ENCODE peak calls at places on chromosome X, in eight cellular contexts. One of them, this sample, is unnamed.

GRCh38 chrX:48468247-48468671 is 1.8 kb downstream of the SLC38A5 start:
- DNase-seq in NB4: peak
- DNase-seq in CD8-positive, alpha-beta memory T cell: peak
- DNase-seq in stomach: peak
- DNase-seq in mammary epithelial cell: no peak
- DNase-seq in GM23248: peak
- DNase-seq in tibial nerve: no peak
- DNase-seq in fibroblast of pulmonary artery: no peak
- DNase-seq in this sample: no peak

GRCh38 chrX:317424-318067 is 1.1 kb downstream of the GTPBP6 start:
- DNase-seq in NB4: peak
- DNase-seq in CD8-positive, alpha-beta memory T cell: no peak
- DNase-seq in stomach: no peak
- DNase-seq in mammary epithelial cell: no peak
- DNase-seq in GM23248: peak
- DNase-seq in tibial nerve: no peak
- DNase-seq in fibroblast of pulmonary artery: no peak
- DNase-seq in this sample: no peak

GRCh38 chrX:24877854-24878650 is 137.7 kb downstream of the ARX start:
- DNase-seq in NB4: no peak
- DNase-seq in CD8-positive, alpha-beta memory T cell: no peak
- DNase-seq in stomach: no peak
- DNase-seq in mammary epithelial cell: no peak
- DNase-seq in GM23248: no peak
- DNase-seq in tibial nerve: no peak
- DNase-seq in fibroblast of pulmonary artery: no peak
- DNase-seq in this sample: peak

GRCh38 chrX:141638601-141639000 is 49.1 kb downstream of the SPANXA2 start:
- DNase-seq in NB4: no peak
- DNase-seq in CD8-positive, alpha-beta memory T cell: no peak
- DNase-seq in stomach: no peak
- DNase-seq in mammary epithelial cell: no peak
- DNase-seq in GM23248: no peak
- DNase-seq in tibial nerve: no peak
- DNase-seq in fibroblast of pulmonary artery: no peak
- DNase-seq in this sample: no peak

GRCh38 chrX:10048076-10048475 is 80.9 kb downstream of the CLDN34 start:
- DNase-seq in NB4: no peak
- DNase-seq in CD8-positive, alpha-beta memory T cell: no peak
- DNase-seq in stomach: no peak
- DNase-seq in mammary epithelial cell: no peak
- DNase-seq in GM23248: peak
- DNase-seq in tibial nerve: no peak
- DNase-seq in fibroblast of pulmonary artery: peak
- DNase-seq in this sample: no peak

GRCh38 chrX:154717824-154718223 is 33.1 kb downstream of the GAB3 start:
- DNase-seq in NB4: peak
- DNase-seq in CD8-positive, alpha-beta memory T cell: peak
- DNase-seq in stomach: no peak
- DNase-seq in mammary epithelial cell: no peak
- DNase-seq in GM23248: no peak
- DNase-seq in tibial nerve: no peak
- DNase-seq in fibroblast of pulmonary artery: peak
- DNase-seq in this sample: peak

GRCh38 chrX:68833855-68834331 is 5.1 kb downstream of the EFNB1 start:
- DNase-seq in NB4: peak
- DNase-seq in CD8-positive, alpha-beta memory T cell: no peak
- DNase-seq in stomach: no peak
- DNase-seq in mammary epithelial cell: peak
- DNase-seq in GM23248: no peak
- DNase-seq in tibial nerve: no peak
- DNase-seq in fibroblast of pulmonary artery: no peak
- DNase-seq in this sample: no peak

GRCh38 chrX:68307767-68308166 is 125.5 kb downstream of the OPHN1 start:
- DNase-seq in NB4: peak
- DNase-seq in CD8-positive, alpha-beta memory T cell: no peak
- DNase-seq in stomach: no peak
- DNase-seq in mammary epithelial cell: peak
- DNase-seq in GM23248: peak
- DNase-seq in tibial nerve: peak
- DNase-seq in fibroblast of pulmonary artery: peak
- DNase-seq in this sample: peak

GRCh38 chrX:83469551-83469950 is 38.5 kb upstream of the POU3F4 start:
- DNase-seq in NB4: peak
- DNase-seq in CD8-positive, alpha-beta memory T cell: no peak
- DNase-seq in stomach: peak
- DNase-seq in mammary epithelial cell: peak
- DNase-seq in GM23248: peak
- DNase-seq in tibial nerve: peak
- DNase-seq in fibroblast of pulmonary artery: peak
- DNase-seq in this sample: peak

GRCh38 chrX:78710146-78710545 is 37.4 kb upstream of the LPAR4 start:
- DNase-seq in NB4: no peak
- DNase-seq in CD8-positive, alpha-beta memory T cell: no peak
- DNase-seq in stomach: no peak
- DNase-seq in mammary epithelial cell: no peak
- DNase-seq in GM23248: peak
- DNase-seq in tibial nerve: no peak
- DNase-seq in fibroblast of pulmonary artery: no peak
- DNase-seq in this sample: peak

GRCh38 chrX:153590961-153591956 is 7.7 kb downstream of the CCNQ start:
- DNase-seq in NB4: no peak
- DNase-seq in CD8-positive, alpha-beta memory T cell: no peak
- DNase-seq in stomach: no peak
- DNase-seq in mammary epithelial cell: no peak
- DNase-seq in GM23248: no peak
- DNase-seq in tibial nerve: no peak
- DNase-seq in fibroblast of pulmonary artery: no peak
- DNase-seq in this sample: no peak

GRCh38 chrX:42694260-42694815 is 83.6 kb downstream of the PPP1R2C start:
- DNase-seq in NB4: no peak
- DNase-seq in CD8-positive, alpha-beta memory T cell: no peak
- DNase-seq in stomach: no peak
- DNase-seq in mammary epithelial cell: peak
- DNase-seq in GM23248: no peak
- DNase-seq in tibial nerve: no peak
- DNase-seq in fibroblast of pulmonary artery: no peak
- DNase-seq in this sample: no peak

GRCh38 chrX:133258481-133258880 is 40.3 kb upstream of the TFDP3 start:
- DNase-seq in NB4: no peak
- DNase-seq in CD8-positive, alpha-beta memory T cell: no peak
- DNase-seq in stomach: no peak
- DNase-seq in mammary epithelial cell: peak
- DNase-seq in GM23248: peak
- DNase-seq in tibial nerve: no peak
- DNase-seq in fibroblast of pulmonary artery: no peak
- DNase-seq in this sample: peak

GRCh38 chrX:65866762-65867161 is 173.1 kb downstream of the VSIG4 start:
- DNase-seq in NB4: no peak
- DNase-seq in CD8-positive, alpha-beta memory T cell: no peak
- DNase-seq in stomach: no peak
- DNase-seq in mammary epithelial cell: no peak
- DNase-seq in GM23248: no peak
- DNase-seq in tibial nerve: no peak
- DNase-seq in fibroblast of pulmonary artery: no peak
- DNase-seq in this sample: no peak

GRCh38 chrX:74902806-74903205 is 22.4 kb downstream of the NEXMIF start:
- DNase-seq in NB4: no peak
- DNase-seq in CD8-positive, alpha-beta memory T cell: no peak
- DNase-seq in stomach: peak
- DNase-seq in mammary epithelial cell: no peak
- DNase-seq in GM23248: no peak
- DNase-seq in tibial nerve: no peak
- DNase-seq in fibroblast of pulmonary artery: no peak
- DNase-seq in this sample: no peak

GRCh38 chrX:3514996-3515395 is 168.5 kb upstream of the MXRA5 start:
- DNase-seq in NB4: no peak
- DNase-seq in CD8-positive, alpha-beta memory T cell: no peak
- DNase-seq in stomach: no peak
- DNase-seq in mammary epithelial cell: peak
- DNase-seq in GM23248: peak
- DNase-seq in tibial nerve: no peak
- DNase-seq in fibroblast of pulmonary artery: peak
- DNase-seq in this sample: peak

GRCh38 chrX:147803948-147804347 is 107.8 kb upstream of the FMR1 start:
- DNase-seq in NB4: peak
- DNase-seq in CD8-positive, alpha-beta memory T cell: no peak
- DNase-seq in stomach: no peak
- DNase-seq in mammary epithelial cell: no peak
- DNase-seq in GM23248: peak
- DNase-seq in tibial nerve: no peak
- DNase-seq in fibroblast of pulmonary artery: peak
- DNase-seq in this sample: peak

DNA sequence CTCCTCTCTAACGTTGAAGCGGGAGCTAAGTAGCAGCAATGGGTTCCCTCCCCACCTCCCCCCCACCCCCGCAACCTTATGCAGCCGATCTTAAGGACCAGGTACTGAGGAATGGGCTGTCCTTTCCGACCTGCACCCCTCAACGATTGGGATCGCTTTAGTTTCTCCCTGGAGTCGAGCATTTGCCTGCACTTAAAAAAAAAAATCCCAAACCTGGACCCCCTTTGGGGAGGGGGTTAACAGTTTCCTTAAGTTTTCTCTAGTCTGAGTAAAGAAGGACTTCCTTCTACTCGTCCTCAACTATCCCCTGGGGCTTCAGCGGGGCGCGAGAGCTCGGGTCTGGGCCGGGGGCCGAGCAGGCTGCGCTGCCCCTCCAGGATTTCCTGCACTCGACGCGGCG is 25.7 kb upstream of the BCORL1 start:
- DNase-seq in NB4: no peak
- DNase-seq in CD8-positive, alpha-beta memory T cell: no peak
- DNase-seq in stomach: no peak
- DNase-seq in mammary epithelial cell: no peak
- DNase-seq in GM23248: no peak
- DNase-seq in tibial nerve: no peak
- DNase-seq in fibroblast of pulmonary artery: no peak
- DNase-seq in this sample: no peak
- H3K4me3 ChIP-seq in NB4: peak
- H3K4me3 ChIP-seq in CD8-positive, alpha-beta memory T cell: no peak
- H3K4me3 ChIP-seq in stomach: peak
- H3K4me3 ChIP-seq in mammary epithelial cell: no peak
- H3K4me3 ChIP-seq in GM23248: peak
- H3K4me3 ChIP-seq in tibial nerve: peak
- H3K4me3 ChIP-seq in fibroblast of pulmonary artery: no peak
- H3K4me3 ChIP-seq in this sample: peak

GRCh38 chrX:102930990-102931756 is 5.9 kb upstream of the RAB40AL start:
- DNase-seq in NB4: no peak
- DNase-seq in CD8-positive, alpha-beta memory T cell: no peak
- DNase-seq in stomach: no peak
- DNase-seq in mammary epithelial cell: peak
- DNase-seq in GM23248: peak
- DNase-seq in tibial nerve: no peak
- DNase-seq in fibroblast of pulmonary artery: no peak
- DNase-seq in this sample: no peak
- H3K4me3 ChIP-seq in NB4: no peak
- H3K4me3 ChIP-seq in CD8-positive, alpha-beta memory T cell: no peak
- H3K4me3 ChIP-seq in stomach: no peak
- H3K4me3 ChIP-seq in mammary epithelial cell: no peak
- H3K4me3 ChIP-seq in GM23248: no peak
- H3K4me3 ChIP-seq in tibial nerve: no peak
- H3K4me3 ChIP-seq in fibroblast of pulmonary artery: no peak
- H3K4me3 ChIP-seq in this sample: no peak

DNA sequence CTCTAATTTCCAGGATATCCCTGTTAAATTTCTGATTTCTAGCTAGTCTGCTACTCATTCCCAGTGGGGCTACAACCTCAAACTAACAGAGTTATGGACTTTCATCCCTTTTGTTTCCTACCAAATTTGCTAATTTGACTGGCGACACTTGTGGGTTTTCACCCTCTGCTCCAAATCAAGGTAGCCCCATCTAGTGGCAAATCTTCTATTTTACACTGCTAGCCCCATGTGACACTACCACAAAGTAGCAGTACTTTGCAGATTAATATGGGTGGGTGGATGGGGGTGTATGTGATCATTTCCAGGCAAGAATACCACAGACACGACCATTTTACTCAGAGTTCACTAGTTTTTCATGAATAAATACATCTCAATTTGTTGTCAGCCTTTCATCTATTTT is 150.3 kb downstream of the MSL3 start:
- DNase-seq in NB4: peak
- DNase-seq in CD8-positive, alpha-beta memory T cell: no peak
- DNase-seq in stomach: no peak
- DNase-seq in mammary epithelial cell: peak
- DNase-seq in GM23248: peak
- DNase-seq in tibial nerve: no peak
- DNase-seq in fibroblast of pulmonary artery: peak
- DNase-seq in this sample: peak
- H3K4me3 ChIP-seq in NB4: no peak
- H3K4me3 ChIP-seq in CD8-positive, alpha-beta memory T cell: no peak
- H3K4me3 ChIP-seq in stomach: no peak
- H3K4me3 ChIP-seq in mammary epithelial cell: no peak
- H3K4me3 ChIP-seq in GM23248: no peak
- H3K4me3 ChIP-seq in tibial nerve: no peak
- H3K4me3 ChIP-seq in fibroblast of pulmonary artery: no peak
- H3K4me3 ChIP-seq in this sample: no peak

GRCh38 chrX:77446029-77446585 is 1.1 kb upstream of the FGF16 start:
- DNase-seq in NB4: peak
- DNase-seq in CD8-positive, alpha-beta memory T cell: no peak
- DNase-seq in stomach: no peak
- DNase-seq in mammary epithelial cell: no peak
- DNase-seq in GM23248: no peak
- DNase-seq in tibial nerve: no peak
- DNase-seq in fibroblast of pulmonary artery: no peak
- DNase-seq in this sample: no peak

GRCh38 chrX:77450415-77450814 is 3.2 kb downstream of the FGF16 start:
- DNase-seq in NB4: no peak
- DNase-seq in CD8-positive, alpha-beta memory T cell: no peak
- DNase-seq in stomach: no peak
- DNase-seq in mammary epithelial cell: no peak
- DNase-seq in GM23248: no peak
- DNase-seq in tibial nerve: no peak
- DNase-seq in fibroblast of pulmonary artery: no peak
- DNase-seq in this sample: no peak

GRCh38 chrX:77447339-77448149 is at the start of gene FGF16:
- DNase-seq in NB4: no peak
- DNase-seq in CD8-positive, alpha-beta memory T cell: no peak
- DNase-seq in stomach: no peak
- DNase-seq in mammary epithelial cell: no peak
- DNase-seq in GM23248: no peak
- DNase-seq in tibial nerve: no peak
- DNase-seq in fibroblast of pulmonary artery: no peak
- DNase-seq in this sample: peak

GRCh38 chrX:77446840-77447239 is 349 bp upstream of the FGF16 start:
- DNase-seq in NB4: no peak
- DNase-seq in CD8-positive, alpha-beta memory T cell: no peak
- DNase-seq in stomach: no peak
- DNase-seq in mammary epithelial cell: no peak
- DNase-seq in GM23248: peak
- DNase-seq in tibial nerve: no peak
- DNase-seq in fibroblast of pulmonary artery: peak
- DNase-seq in this sample: peak

DNA sequence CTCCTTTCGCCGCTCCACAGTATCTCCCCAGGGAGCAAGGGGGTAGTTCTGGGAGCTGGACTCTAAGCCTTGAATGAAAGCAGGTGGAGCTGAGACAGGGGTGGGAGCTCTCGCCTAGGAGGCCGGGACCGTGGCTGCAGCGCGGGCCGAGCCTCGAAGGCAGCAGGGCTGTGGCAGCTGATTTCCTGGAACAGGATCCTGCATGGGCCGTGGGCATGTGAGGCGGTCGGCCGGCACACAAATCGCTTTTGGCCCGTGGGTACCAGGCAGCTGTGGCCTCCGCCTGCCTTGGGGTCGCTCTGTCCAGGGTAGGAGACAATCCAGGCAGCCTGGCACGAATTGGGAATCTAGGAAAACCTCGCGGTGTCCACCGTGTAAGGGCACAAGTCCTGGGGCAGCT is 981 bp downstream of the FGF16 start:
- DNase-seq in NB4: no peak
- DNase-seq in CD8-positive, alpha-beta memory T cell: no peak
- DNase-seq in stomach: no peak
- DNase-seq in mammary epithelial cell: no peak
- DNase-seq in GM23248: no peak
- DNase-seq in tibial nerve: no peak
- DNase-seq in fibroblast of pulmonary artery: no peak
- DNase-seq in this sample: no peak
- H3K4me3 ChIP-seq in NB4: no peak
- H3K4me3 ChIP-seq in CD8-positive, alpha-beta memory T cell: no peak
- H3K4me3 ChIP-seq in stomach: no peak
- H3K4me3 ChIP-seq in mammary epithelial cell: no peak
- H3K4me3 ChIP-seq in GM23248: no peak
- H3K4me3 ChIP-seq in tibial nerve: peak
- H3K4me3 ChIP-seq in fibroblast of pulmonary artery: no peak
- H3K4me3 ChIP-seq in this sample: no peak

This sample was measured in fibroblast of mammary gland.